ENCODE peak calls at places on chromosomes 6 and 20, in nine cellular contexts. H is PC-3, N is neural progenitor cell, Y is hepatocyte, U is OCI-LY7, K is SK-N-SH, O is GM23338, V is MM.1S, E is HCT116. F is an unnamed sample.

GRCh38 chr6:38234141-38234540 is 405.6 kb downstream of the BTBD9 start:
- DNase-seq in H (no peak), N (no peak), Y (no peak), U (no peak), K (no peak), O (peak), V (no peak), E (no peak), F (no peak)

GRCh38 chr20:8932192-8933150 is 136.4 kb upstream of the PLCB4 start:
- DNase-seq in H (peak), N (no peak), Y (no peak), U (no peak), K (no peak), O (no peak), V (no peak), E (no peak), F (peak)

GRCh38 chr20:45779011-45779915 is 12.4 kb downstream of the WFDC3 start:
- DNase-seq in H (peak), N (no peak), Y (peak), U (no peak), K (no peak), O (no peak), V (no peak), E (peak), F (peak)

GRCh38 chr6:138403324-138403800 is 661 bp upstream of the HEBP2 start:
- DNase-seq in H (no peak), N (peak), Y (peak), U (peak), K (peak), O (no peak), V (no peak), E (no peak), F (peak)

GRCh38 chr20:63230800-63231268 is 4.9 kb upstream of the BIRC7 start:
- DNase-seq in H (peak), N (peak), Y (peak), U (no peak), K (peak), O (peak), V (peak), E (no peak), F (peak)

GRCh38 chr6:38973178-38974057 is 75.2 kb upstream of the GLP1R start:
- DNase-seq in H (peak), N (peak), Y (peak), U (peak), K (peak), O (peak), V (peak), E (peak), F (peak)

GRCh38 chr20:38825901-38826625 is 20.6 kb downstream of the PPP1R16B start:
- DNase-seq in H (peak), N (peak), Y (peak), U (no peak), K (no peak), O (peak), V (no peak), E (peak), F (peak)

GRCh38 chr6:84028350-84028749 is 5.2 kb upstream of the MRAP2 start:
- DNase-seq in H (no peak), N (no peak), Y (no peak), U (no peak), K (no peak), O (no peak), V (no peak), E (no peak), F (no peak)

GRCh38 chr6:90286884-90287488 is 9.7 kb downstream of the BACH2 start:
- DNase-seq in H (peak), N (peak), Y (peak), U (peak), K (peak), O (peak), V (peak), E (peak), F (peak)

GRCh38 chr6:6409397-6410030 is 89.1 kb upstream of the F13A1 start:
- DNase-seq in H (no peak), N (no peak), Y (no peak), U (no peak), K (no peak), O (peak), V (no peak), E (no peak), F (no peak)

GRCh38 chr6:157823523-157824370 is 701 bp downstream of the SNX9 start:
- DNase-seq in H (peak), N (peak), Y (peak), U (no peak), K (peak), O (peak), V (no peak), E (peak), F (peak)

GRCh38 chr20:49685809-49686208 is 27.9 kb downstream of the B4GALT5 start:
- DNase-seq in H (peak), N (no peak), Y (no peak), U (no peak), K (no peak), O (no peak), V (no peak), E (no peak), F (peak)

GRCh38 chr6:74343804-74344203 is 647.8 kb downstream of the CD109 start:
- DNase-seq in H (peak), N (no peak), Y (peak), U (no peak), K (peak), O (no peak), V (peak), E (peak), F (peak)

GRCh38 chr6:160036790-160037206 is 67.9 kb downstream of the IGF2R start:
- DNase-seq in H (peak), N (no peak), Y (no peak), U (no peak), K (no peak), O (no peak), V (no peak), E (no peak), F (peak)

GRCh38 chr6:52304917-52305316 is 20.4 kb upstream of the MCM3 start:
- DNase-seq in H (no peak), N (peak), Y (peak), U (peak), K (no peak), O (no peak), V (peak), E (no peak), F (peak)

GRCh38 chr20:9220874-9221547 is 152.1 kb downstream of the PLCB4 start:
- DNase-seq in H (no peak), N (peak), Y (peak), U (no peak), K (no peak), O (peak), V (no peak), E (no peak), F (peak)

GRCh38 chr6:154537486-154537885 is 27.0 kb upstream of the CNKSR3 start:
- DNase-seq in H (no peak), N (peak), Y (peak), U (no peak), K (no peak), O (peak), V (no peak), E (no peak), F (no peak)

GRCh38 chr6:96795481-96795880 is 41.8 kb downstream of the GPR63 start:
- DNase-seq in H (no peak), N (peak), Y (no peak), U (no peak), K (no peak), O (no peak), V (peak), E (no peak), F (no peak)

GRCh38 chr20:42556575-42556974 is 633.1 kb downstream of the PTPRT start:
- DNase-seq in H (no peak), N (no peak), Y (no peak), U (no peak), K (no peak), O (no peak), V (no peak), E (no peak), F (no peak)

GRCh38 chr6:169296170-169296569 is 42.5 kb upstream of the THBS2 start:
- DNase-seq in H (no peak), N (no peak), Y (no peak), U (no peak), K (no peak), O (no peak), V (no peak), E (no peak), F (no peak)

GRCh38 chr20:63536241-63536977 is 767 bp downstream of the PTK6 start:
- DNase-seq in H (peak), N (no peak), Y (no peak), U (no peak), K (peak), O (no peak), V (no peak), E (no peak), F (peak)

GRCh38 chr6:96898241-96898851 is 655 bp upstream of the NDUFAF4 start:
- DNase-seq in H (peak), N (no peak), Y (no peak), U (peak), K (peak), O (peak), V (no peak), E (no peak), F (peak)

GRCh38 chr20:20076297-20077065 is 24.1 kb downstream of the CFAP61 start:
- DNase-seq in H (peak), N (no peak), Y (peak), U (no peak), K (no peak), O (no peak), V (no peak), E (no peak), F (peak)

GRCh38 chr6:163965426-163966348 is 551.2 kb downstream of the QKI start:
- DNase-seq in H (no peak), N (no peak), Y (peak), U (no peak), K (peak), O (no peak), V (no peak), E (no peak), F (no peak)

DNA sequence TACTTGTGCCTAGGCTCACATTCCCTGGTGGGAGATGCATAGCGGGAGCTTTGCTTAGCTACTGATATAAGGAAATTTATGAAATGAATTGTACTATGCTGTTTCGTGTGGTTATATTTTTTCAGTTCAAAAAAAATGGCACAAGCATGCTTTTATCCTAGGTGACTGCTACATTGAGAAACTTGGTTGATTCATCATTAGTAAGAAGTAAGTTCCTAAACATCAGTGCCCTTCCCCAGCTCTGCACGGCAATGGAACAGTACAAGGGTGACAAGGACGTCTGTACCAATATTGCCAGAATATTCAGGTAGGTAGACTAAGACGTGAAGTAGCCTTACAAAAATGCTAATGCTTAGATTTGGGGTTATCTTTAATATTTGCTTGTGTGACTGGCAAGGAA is 79.7 kb downstream of the ARMC2 start:
- DNase-seq in H (peak), N (no peak), Y (no peak), U (no peak), K (no peak), O (no peak), V (no peak), E (no peak), F (peak)
- TF ChIP-seq EZH2phosphoT487 in H (no peak), N (no peak), Y (no peak), U (no peak), K (no peak), O (no peak), V (no peak), E (no peak), F (no peak)

DNA sequence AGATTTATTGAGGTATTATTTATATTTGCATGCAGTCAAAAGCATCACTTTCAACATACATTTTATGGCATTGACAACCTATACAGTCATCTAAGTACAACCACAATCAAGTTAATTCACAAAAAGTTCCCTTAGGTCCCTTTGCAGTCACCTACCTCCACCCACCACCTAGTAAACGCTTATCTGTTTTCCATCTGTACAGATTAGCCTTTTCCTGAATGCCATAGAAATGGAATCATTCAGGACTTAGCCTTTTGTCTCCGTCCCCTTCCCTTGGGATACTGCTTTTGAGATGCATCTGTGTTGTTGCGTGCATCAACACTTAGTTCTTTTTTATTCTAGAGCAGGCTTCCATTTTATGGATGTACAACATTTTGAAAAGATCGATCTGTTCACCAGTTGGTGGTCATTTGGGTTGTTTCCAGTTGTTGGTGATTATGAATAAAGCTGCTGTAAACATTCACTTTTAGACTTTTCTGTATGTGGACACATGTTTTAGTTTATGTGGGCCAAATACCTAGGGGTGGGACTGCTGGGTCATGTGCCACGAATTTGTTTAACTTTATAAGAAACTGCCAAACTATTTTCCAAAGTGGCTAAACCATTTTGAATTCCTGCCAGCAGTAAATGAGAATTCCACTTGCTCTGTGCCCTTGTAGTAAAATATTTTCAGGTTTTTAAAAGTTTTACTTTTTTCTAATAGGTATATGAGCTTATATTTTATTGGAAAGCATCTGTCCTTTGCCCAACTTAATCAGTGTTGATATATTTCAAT is 17.6 kb upstream of the IFNGR1 start:
- DNase-seq in H (peak), N (no peak), Y (no peak), U (no peak), K (no peak), O (no peak), V (no peak), E (no peak), F (no peak)
- H3K27ac ChIP-seq in H (peak), N (no peak), Y (peak), U (no peak), K (peak), O (no peak), V (no peak), E (no peak), F (peak)

GRCh38 chr6:22975079-22975478 is 405.7 kb downstream of the HDGFL1 start:
- DNase-seq in H (no peak), N (no peak), Y (no peak), U (no peak), K (no peak), O (no peak), V (no peak), E (no peak), F (no peak)
- TF ChIP-seq EZH2phosphoT487 in H (no peak), N (no peak), Y (no peak), U (no peak), K (no peak), O (no peak), V (no peak), E (no peak), F (no peak)

GRCh38 chr6:11428351-11428750 is 109.2 kb upstream of the TMEM170B start:
- DNase-seq in H (no peak), N (no peak), Y (no peak), U (peak), K (no peak), O (no peak), V (no peak), E (no peak), F (peak)
- H3K27ac ChIP-seq in H (peak), N (no peak), Y (peak), U (no peak), K (peak), O (no peak), V (no peak), E (no peak), F (peak)

GRCh38 chr20:21203036-21203656 is 77.3 kb downstream of the KIZ start:
- DNase-seq in H (peak), N (no peak), Y (no peak), U (no peak), K (no peak), O (no peak), V (no peak), E (no peak), F (no peak)
- TF ChIP-seq EZH2phosphoT487 in H (no peak), N (no peak), Y (no peak), U (no peak), K (no peak), O (no peak), V (no peak), E (no peak), F (no peak)

GRCh38 chr6:2623348-2623747 is 127.4 kb downstream of the MYLK4 start:
- DNase-seq in H (peak), N (no peak), Y (no peak), U (no peak), K (no peak), O (peak), V (no peak), E (no peak), F (no peak)

GRCh38 chr6:2624177-2624576 is 126.5 kb downstream of the MYLK4 start:
- DNase-seq in H (no peak), N (no peak), Y (no peak), U (no peak), K (no peak), O (no peak), V (no peak), E (no peak), F (no peak)

GRCh38 chr6:2625581-2625980 is 125.1 kb downstream of the MYLK4 start:
- DNase-seq in H (no peak), N (no peak), Y (no peak), U (no peak), K (no peak), O (no peak), V (no peak), E (no peak), F (no peak)

GRCh38 chr6:2619651-2620050 is 131.1 kb downstream of the MYLK4 start:
- DNase-seq in H (no peak), N (no peak), Y (no peak), U (no peak), K (no peak), O (no peak), V (no peak), E (no peak), F (no peak)

DNA sequence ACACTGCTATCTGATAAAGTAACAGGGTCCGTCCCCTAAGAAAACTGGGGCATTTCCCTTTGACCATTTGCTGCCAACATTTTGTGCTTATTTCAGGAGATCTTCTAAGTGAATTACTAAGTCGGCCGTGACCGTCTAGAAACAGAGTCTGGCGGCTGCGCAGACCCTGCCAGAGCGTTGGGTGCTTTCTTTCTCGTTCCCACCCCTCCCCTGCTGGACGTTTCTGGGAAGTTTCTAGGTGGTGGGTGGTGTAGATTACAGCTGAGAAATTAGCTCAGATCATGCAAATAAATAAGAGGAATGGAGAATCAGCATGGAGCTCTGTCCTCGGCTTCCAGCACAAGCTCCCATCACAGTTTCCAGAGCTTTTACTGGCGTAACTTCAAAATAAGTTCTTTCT is 128.0 kb downstream of the MYLK4 start:
- DNase-seq in H (no peak), N (no peak), Y (no peak), U (no peak), K (no peak), O (no peak), V (no peak), E (no peak), F (no peak)
- H3K27ac ChIP-seq in H (peak), N (no peak), Y (no peak), U (no peak), K (no peak), O (no peak), V (no peak), E (no peak), F (no peak)

GRCh38 chr6:82995066-82995465 is 70.6 kb downstream of the UBE3D start:
- DNase-seq in H (no peak), N (no peak), Y (no peak), U (no peak), K (no peak), O (no peak), V (peak), E (no peak), F (no peak)
- TF ChIP-seq EZH2phosphoT487 in H (no peak), N (no peak), Y (no peak), U (no peak), K (no peak), O (no peak), V (no peak), E (no peak), F (no peak)